ENCODE peak calls at places on chromosomes 16 and 17, in nine cellular contexts. Y is AG08396; V is RWPE1; T is neuronal stem cell; H is NK-92 treated with Interleukin-12 subunit alpha and Interleukin-12 subunit beta, amount 100 ng/mL, for 24 hours; C is dorsolateral prefrontal cortex; J is WTC11; K is upper lobe of right lung; N is NCI-H2107. L is an unnamed sample.

GRCh38 chr17:7997186-7997585 is 5.2 kb upstream of the GUCY2D start:
- DNase-seq in Y (peak), V (no peak), K (no peak), T (no peak), C (no peak), H (no peak), J (peak), N (peak), L (no peak)

GRCh38 chr16:57377080-57377841 is 5.0 kb downstream of the CX3CL1 start:
- DNase-seq in K (no peak), C (no peak), N (no peak), H (peak), J (no peak), V (peak), Y (no peak), T (no peak), L (no peak)

GRCh38 chr16:85416267-85417109 is 196.6 kb upstream of the GSE1 start:
- DNase-seq in C (no peak), V (peak), N (peak), T (no peak), J (peak), H (peak), Y (peak), K (peak), L (peak)

GRCh38 chr16:55655709-55656694 is at the start of gene SLC6A2:
- DNase-seq in H (no peak), N (no peak), K (no peak), Y (peak), J (peak), T (peak), V (peak), C (no peak), L (no peak)

GRCh38 chr17:37790153-37790552 is 45.3 kb upstream of the HNF1B start:
- DNase-seq in C (no peak), K (no peak), V (no peak), J (no peak), N (no peak), T (no peak), Y (no peak), H (no peak), L (no peak)

GRCh38 chr16:79175286-79176057 is 425.1 kb downstream of the MAF start:
- DNase-seq in K (no peak), H (no peak), V (no peak), Y (no peak), T (no peak), J (no peak), C (no peak), N (no peak), L (no peak)

GRCh38 chr17:47952181-47953021 is 5.3 kb downstream of the PRR15L start:
- DNase-seq in T (no peak), V (no peak), H (no peak), N (no peak), J (no peak), K (no peak), C (no peak), Y (no peak), L (no peak)

GRCh38 chr17:73462830-73463229 is 151.0 kb upstream of the CDC42EP4 start:
- DNase-seq in Y (no peak), V (no peak), H (no peak), N (no peak), K (no peak), J (no peak), C (no peak), T (no peak), L (no peak)

GRCh38 chr16:46759309-46759708 is 11.2 kb upstream of the MYLK3 start:
- DNase-seq in V (no peak), T (no peak), H (no peak), Y (no peak), C (no peak), J (no peak), K (no peak), N (no peak), L (no peak)

GRCh38 chr17:57255776-57256681 is at the start of gene MSI2:
- DNase-seq in C (peak), Y (peak), N (peak), V (peak), T (peak), H (peak), J (peak), K (peak), L (peak)

GRCh38 chr17:59914274-59914854 is 21.4 kb downstream of the RPS6KB1 start:
- DNase-seq in T (peak), J (no peak), C (no peak), Y (peak), V (peak), H (no peak), N (no peak), K (no peak), L (no peak)

GRCh38 chr16:74608944-74609343 is 2.0 kb upstream of the GLG1 start:
- DNase-seq in C (no peak), Y (no peak), K (peak), J (no peak), T (no peak), V (no peak), H (no peak), N (no peak), L (no peak)

GRCh38 chr17:16419074-16419928 is 3.9 kb downstream of the TRPV2 start:
- DNase-seq in N (no peak), T (no peak), C (no peak), V (peak), Y (peak), K (no peak), J (no peak), H (no peak), L (no peak)

GRCh38 chr17:16428098-16428882 is 12.9 kb downstream of the TRPV2 start:
- DNase-seq in Y (peak), J (peak), N (no peak), K (peak), T (no peak), V (no peak), C (peak), H (no peak), L (no peak)

GRCh38 chr16:57190136-57190535 is 4.0 kb downstream of the RSPRY1 start:
- DNase-seq in N (no peak), V (no peak), J (no peak), Y (no peak), C (no peak), T (no peak), K (no peak), H (no peak), L (no peak)

GRCh38 chr17:64780096-64781012 is 118.2 kb upstream of the SMURF2 start:
- DNase-seq in N (no peak), Y (peak), H (no peak), J (peak), V (peak), K (peak), C (no peak), T (no peak), L (no peak)

GRCh38 chr17:44220211-44221071 is 966 bp upstream of the UBTF start:
- DNase-seq in N (peak), T (peak), J (peak), K (peak), C (no peak), H (peak), Y (peak), V (peak), L (peak)

GRCh38 chr17:77721823-77722160 is 236.7 kb upstream of the TNRC6C start:
- DNase-seq in C (no peak), Y (peak), H (no peak), K (no peak), T (no peak), J (no peak), N (no peak), V (no peak), L (peak)

GRCh38 chr17:80453980-80454556 is 22.3 kb downstream of the NPTX1 start:
- DNase-seq in H (no peak), Y (no peak), K (no peak), N (no peak), J (no peak), C (no peak), V (no peak), T (no peak), L (no peak)

GRCh38 chr17:10777131-10777805 is 26.6 kb downstream of the TMEM238L start:
- DNase-seq in H (no peak), N (no peak), V (no peak), J (no peak), C (no peak), Y (no peak), T (no peak), K (no peak), L (no peak)

GRCh38 chr16:16007743-16008111 is 58.3 kb downstream of the ABCC1 start:
- DNase-seq in J (no peak), V (no peak), N (no peak), C (no peak), Y (no peak), K (no peak), T (no peak), H (no peak), L (no peak)

GRCh38 chr16:8204769-8205168 is 385.5 kb downstream of the TMEM114 start:
- DNase-seq in J (no peak), C (no peak), K (no peak), N (no peak), Y (no peak), T (no peak), V (no peak), H (no peak), L (no peak)

GRCh38 chr16:11231367-11231970 is 24.5 kb downstream of the SOCS1 start:
- DNase-seq in T (no peak), V (no peak), J (no peak), K (no peak), N (no peak), C (no peak), H (no peak), Y (no peak), L (no peak)

GRCh38 chr17:17504341-17505140 is 8.3 kb upstream of the RASD1 start:
- DNase-seq in T (no peak), H (no peak), V (no peak), K (peak), N (no peak), Y (no peak), C (no peak), J (no peak), L (no peak)

GRCh38 chr16:57364143-57364542 is 5.6 kb downstream of the CCL22 start:
- DNase-seq in T (no peak), K (no peak), N (no peak), V (no peak), H (no peak), Y (no peak), C (no peak), J (no peak), L (no peak)

GRCh38 chr17:1120596-1121441 is 59.0 kb downstream of the ABR start:
- DNase-seq in C (no peak), Y (no peak), N (no peak), H (peak), J (no peak), K (no peak), V (no peak), T (no peak), L (no peak)

GRCh38 chr17:76537288-76537577 is 276 bp downstream of the CYGB start:
- DNase-seq in T (no peak), C (no peak), N (no peak), V (no peak), Y (peak), J (peak), H (no peak), K (peak), L (no peak)

GRCh38 chr17:82940226-82941020 is 100.6 kb upstream of the ZNF750 start:
- DNase-seq in J (peak), K (peak), C (no peak), H (no peak), V (no peak), N (no peak), Y (no peak), T (no peak), L (peak)

GRCh38 chr16:72797606-72798005 is 250.3 kb downstream of the ZFHX3 start:
- DNase-seq in V (no peak), Y (no peak), K (no peak), C (no peak), J (no peak), H (no peak), T (no peak), N (no peak), L (no peak)

GRCh38 chr17:78624461-78625216 is 47.4 kb upstream of the DNAH17 start:
- DNase-seq in N (no peak), T (no peak), V (no peak), J (no peak), K (no peak), C (no peak), Y (no peak), H (no peak), L (peak)

GRCh38 chr17:44217738-44218343 is 1.6 kb downstream of the UBTF start:
- DNase-seq in N (no peak), H (no peak), J (no peak), Y (no peak), T (no peak), K (no peak), C (no peak), V (no peak), L (no peak)

GRCh38 chr16:77877712-77878111 is 89.3 kb downstream of the VAT1L start:
- DNase-seq in K (no peak), H (no peak), Y (peak), V (peak), N (no peak), T (no peak), C (no peak), J (no peak), L (no peak)